ENCODE peak calls at places on chromosomes 2 and 18, in nine cellular contexts. V, J, T, F, Z, G, M, N and R are unnamed samples.

GRCh38 chr2:20744366-20745335 is 77.7 kb downstream of the GDF7 start:
- DNase-seq in T (no peak), N (no peak), G (no peak), V (no peak), Z (no peak), J (no peak), F (no peak), M (no peak), R (no peak)

GRCh38 chr2:74025971-74026612 is 41.4 kb downstream of the TET3 start:
- DNase-seq in M (peak; percentile 55), G (no peak), F (no peak), N (no peak), T (no peak), J (no peak), V (no peak), Z (no peak), R (no peak)

GRCh38 chr2:210309546-210310233 is 5.3 kb downstream of the MYL1 start:
- DNase-seq in F (no peak), V (no peak), J (no peak), Z (no peak), M (no peak), T (no peak), N (no peak), G (no peak), R (no peak)

GRCh38 chr18:57466745-57467144 is 31.6 kb downstream of the ONECUT2 start:
- DNase-seq in Z (no peak), F (no peak), V (no peak), M (no peak), G (no peak), J (no peak), N (no peak), T (no peak), R (no peak)

GRCh38 chr2:40256649-40257048 is 195.2 kb downstream of the SLC8A1 start:
- DNase-seq in G (no peak), J (no peak), M (no peak), Z (peak; percentile 20), T (no peak), F (no peak), V (no peak), N (no peak), R (no peak)

GRCh38 chr18:54845788-54846187 is 17.5 kb downstream of the RAB27B start:
- DNase-seq in N (no peak), V (no peak), J (no peak), F (no peak), T (peak; percentile 21), G (no peak), M (no peak), Z (no peak), R (no peak)

GRCh38 chr2:57698935-57699449 is 347.6 kb upstream of the VRK2 start:
- DNase-seq in F (no peak), T (no peak), M (no peak), J (no peak), V (no peak), Z (no peak), G (no peak), N (no peak), R (no peak)

GRCh38 chr2:11155326-11156059 is at the start of gene SLC66A3:
- DNase-seq in J (no peak), N (no peak), Z (peak; percentile 95), T (peak; percentile 64), G (no peak), V (peak; percentile 84), M (peak; percentile 34), F (no peak), R (no peak)

GRCh38 chr2:26584656-26585055 is 56.5 kb downstream of the CIB4 start:
- DNase-seq in V (no peak), F (peak; percentile 17), Z (no peak), M (no peak), T (no peak), J (no peak), N (no peak), G (no peak), R (no peak)

GRCh38 chr2:100207411-100207885 is 65.1 kb upstream of the AFF3 start:
- DNase-seq in T (no peak), G (no peak), M (no peak), J (no peak), V (no peak), F (no peak), Z (no peak), N (no peak), R (no peak)
- TF ChIP-seq CTCF in T (no peak), G (no peak), M (no peak), J (no peak), V (no peak), F (no peak), Z (no peak), N (no peak), R (no peak)

GRCh38 chr2:174334781-174335604 is at the start of gene SP9:
- DNase-seq in M (no peak), Z (peak; percentile 43), N (no peak), V (no peak), T (no peak), G (no peak), J (no peak), F (no peak), R (peak; percentile 83)
- H3K4me3 ChIP-seq in M (no peak within 1 kb of the TSS), Z (peak within 1 kb of the TSS; percentile 34), N (peak within 1 kb of the TSS; percentile 39), V (peak within 1 kb of the TSS; percentile 24), T (peak within 1 kb of the TSS; percentile 9), G (peak within 1 kb of the TSS; percentile 32), J (peak within 1 kb of the TSS; percentile 38), F (no peak within 1 kb of the TSS), R (peak within 1 kb of the TSS; percentile 98)

GRCh38 chr2:239065537-239065936 is 217.7 kb downstream of the TWIST2 start:
- DNase-seq in T (no peak), N (no peak), V (no peak), J (no peak), G (no peak), M (no peak), Z (no peak), F (no peak), R (no peak)

GRCh38 chr2:239064253-239064652 is 216.4 kb downstream of the TWIST2 start:
- DNase-seq in N (no peak), F (no peak), M (no peak), G (no peak), V (no peak), J (no peak), T (no peak), Z (no peak), R (no peak)

GRCh38 chr2:239066597-239066996 is 218.7 kb downstream of the TWIST2 start:
- DNase-seq in T (no peak), V (no peak), G (no peak), J (no peak), F (no peak), Z (no peak), M (no peak), N (no peak), R (no peak)

GRCh38 chr2:239065962-239066361 is 218.1 kb downstream of the TWIST2 start:
- DNase-seq in T (no peak), M (no peak), J (no peak), G (no peak), V (no peak), Z (no peak), N (no peak), F (no peak), R (no peak)

DNA sequence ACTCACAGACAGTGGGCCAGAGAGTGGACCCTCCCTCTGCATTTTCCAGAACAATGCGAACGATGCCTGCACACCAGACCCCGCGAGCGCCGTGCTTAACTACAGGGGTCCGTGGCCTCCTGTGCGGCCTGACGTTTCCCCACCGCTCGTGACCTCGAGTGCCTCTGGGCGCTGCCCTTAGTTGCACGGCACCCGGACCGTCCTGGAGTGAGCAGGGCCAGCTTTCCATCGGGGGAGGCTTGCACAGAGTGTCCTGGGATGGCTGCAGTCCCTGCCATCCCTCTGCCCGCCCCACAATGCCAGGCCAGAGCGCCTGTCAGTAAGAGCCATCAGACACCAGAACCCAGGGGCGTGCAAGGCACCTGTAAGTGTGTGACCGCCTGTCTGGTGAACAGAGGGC is 217.0 kb downstream of the TWIST2 start:
- DNase-seq in Z (no peak), N (no peak), M (no peak), V (no peak), T (no peak), G (no peak), F (no peak), J (no peak), R (no peak)
- H3K36me3 ChIP-seq in Z (no peaks in the 10 kb centered on the region), N (peaks cover 57% of the 10 kb centered on the region), M (no peaks in the 10 kb centered on the region), V (peaks cover 12% of the 10 kb centered on the region), T (peaks cover 6% of the 10 kb centered on the region), G (peaks cover 48% of the 10 kb centered on the region), F (no peaks in the 10 kb centered on the region), J (peaks cover 5% of the 10 kb centered on the region), R (no peaks in the 10 kb centered on the region)

DNA sequence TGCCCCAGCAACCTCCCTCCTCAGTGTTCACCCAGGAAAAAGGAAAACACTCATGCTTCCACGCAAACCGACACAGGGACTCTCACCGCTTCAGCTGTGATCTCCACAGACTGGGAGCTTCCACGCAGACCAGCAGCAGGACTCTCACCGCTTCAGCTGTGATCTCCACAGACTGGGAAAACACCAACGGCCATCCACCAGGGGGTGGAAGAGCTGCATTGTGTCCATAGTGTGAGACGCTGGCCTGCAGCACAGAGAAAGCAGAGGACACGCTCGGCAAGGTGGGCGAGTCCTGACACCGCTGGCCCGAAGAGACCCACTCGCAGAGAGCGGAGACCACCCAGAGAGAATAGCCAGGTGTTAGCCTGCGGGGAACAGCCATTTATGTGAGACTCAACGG is 42.5 kb upstream of the NFATC1 start:
- DNase-seq in T (peak; percentile 27), N (no peak), M (no peak), V (no peak), Z (peak; percentile 6), J (no peak), F (no peak), G (no peak), R (peak; percentile 17)
- TF ChIP-seq CTCF in T (peak; percentile 71), N (no peak), M (no peak), V (no peak), Z (peak; percentile 22), J (no peak), F (no peak), G (no peak), R (peak; percentile 20)